ENCODE peak calls at places on chromosomes 1 and 21, in seven cellular contexts. X is activated gamma-delta T cell; F is type B pancreatic cell; J is posterior vena cava; W is amygdala; L is amniotic stem cell; C is activated CD4-positive, alpha-beta memory T cell treated with anti-CD3 and anti-CD28 coated beads for 36 hours. Y is an unnamed sample.

GRCh38 chr1:172657586-172657985 is 1.3 kb upstream of the FASLG start:
- DNase-seq in J (no peak), X (no peak), L (no peak), F (no peak), W (no peak), C (no peak), Y (no peak)

GRCh38 chr1:225464851-225465792 is 37.3 kb upstream of the LBR start:
- DNase-seq in C (no peak), L (no peak), W (no peak), X (no peak), F (no peak), J (peak; percentile 71), Y (no peak)

GRCh38 chr1:231116741-231117140 is 45.1 kb upstream of the TRIM67 start:
- DNase-seq in X (no peak), W (no peak), C (no peak), L (no peak), J (no peak), F (no peak), Y (no peak)

GRCh38 chr1:106699436-106699835 is 357.0 kb upstream of the PRMT6 start:
- DNase-seq in C (no peak), J (no peak), F (no peak), L (no peak), X (no peak), W (no peak), Y (no peak)

GRCh38 chr1:86137458-86137857 is 19.1 kb downstream of the COL24A1 start:
- DNase-seq in X (no peak), C (no peak), J (no peak), W (no peak), L (no peak), F (no peak), Y (no peak)

GRCh38 chr1:201463071-201463552 is 5.9 kb downstream of the PHLDA3 start:
- DNase-seq in C (no peak), W (peak; percentile 76), F (no peak), X (no peak), L (no peak), J (no peak), Y (no peak)

GRCh38 chr1:26994772-26995625 is 1.5 kb downstream of the TRNP1 start:
- DNase-seq in J (no peak), C (no peak), X (no peak), L (no peak), F (no peak), W (no peak), Y (no peak)

GRCh38 chr1:18360251-18360650 is 120.5 kb upstream of the KLHDC7A start:
- DNase-seq in X (no peak), J (no peak), F (no peak), C (no peak), W (no peak), L (no peak), Y (no peak)

GRCh38 chr1:150981177-150981804 is 801 bp upstream of the ANXA9 start:
- DNase-seq in C (no peak), F (no peak), W (no peak), J (no peak), X (no peak), L (no peak), Y (no peak)

GRCh38 chr1:107145637-107146036 is 4.8 kb downstream of the NTNG1 start:
- DNase-seq in J (no peak), W (no peak), C (no peak), F (no peak), X (no peak), L (no peak), Y (no peak)

GRCh38 chr1:56481140-56481694 is 98.1 kb downstream of the PLPP3 start:
- DNase-seq in W (no peak), C (no peak), J (no peak), F (no peak), X (no peak), L (no peak), Y (no peak)

GRCh38 chr1:8423702-8424538 is 106.0 kb downstream of the SLC45A1 start:
- DNase-seq in C (peak; percentile 74), L (no peak), X (peak; percentile 39), W (peak; percentile 48), F (peak; percentile 87), J (peak; percentile 84), Y (no peak)

GRCh38 chr1:36366091-36366661 is 19.5 kb downstream of the STK40 start:
- DNase-seq in F (no peak), C (peak; percentile 74), L (no peak), X (no peak), J (no peak), W (peak; percentile 82), Y (no peak)

GRCh38 chr21:15850645-15851044 is 120.9 kb downstream of the USP25 start:
- DNase-seq in X (no peak), L (no peak), F (no peak), J (no peak), W (no peak), C (no peak), Y (no peak)

GRCh38 chr1:43308635-43309580 is 8.1 kb downstream of the TIE1 start:
- DNase-seq in J (peak; percentile 66), L (no peak), W (no peak), F (no peak), X (no peak), C (no peak), Y (no peak)

GRCh38 chr1:59046730-59047157 is 250.2 kb upstream of the FGGY start:
- DNase-seq in W (no peak), F (no peak), J (no peak), C (peak; percentile 64), X (no peak), L (no peak), Y (no peak)

GRCh38 chr1:207863893-207864535 is 46.9 kb downstream of the CD34 start:
- DNase-seq in F (no peak), X (no peak), W (no peak), C (peak; percentile 68), L (no peak), J (no peak), Y (no peak)

GRCh38 chr1:151968058-151968457 is 25.6 kb downstream of the S100A10 start:
- DNase-seq in L (no peak), W (no peak), X (no peak), C (peak; percentile 55), F (no peak), J (no peak), Y (no peak)

GRCh38 chr1:112788561-112788960 is 73.4 kb upstream of the PPM1J start:
- DNase-seq in F (no peak), C (no peak), J (no peak), X (no peak), L (no peak), W (no peak), Y (no peak)

GRCh38 chr1:118217073-118217620 is 32.1 kb upstream of the SPAG17 start:
- DNase-seq in F (no peak), W (no peak), L (no peak), C (no peak), X (no peak), J (no peak), Y (no peak)

GRCh38 chr1:67629370-67630075 is 55.5 kb upstream of the GADD45A start:
- DNase-seq in J (no peak), X (no peak), F (no peak), C (no peak), L (no peak), W (no peak), Y (peak; percentile 29)

GRCh38 chr1:21277178-21277577 is 13.1 kb downstream of the ECE1 start:
- DNase-seq in C (no peak), F (no peak), W (peak; percentile 38), J (peak; percentile 80), L (no peak), X (no peak), Y (peak; percentile 86)